ENCODE peak calls at places on chromosomes 4 and X, in ten cellular contexts. D is IMR-90; R is CD4-positive, CD25-positive, alpha-beta regulatory T cell; C is neuronal stem cell; Y is activated CD4-positive, alpha-beta T cell treated with anti-CD3 and anti-CD28 coated beads for 4 hours; M is germinal center; E is stimulated activated CD8-positive, alpha-beta memory T cell treated with anti-CD3 and anti-CD28 coated beads, Interleukin-7, amount 100 ng/mL, for 24 hours; N is hypothalamus; Q is MCF 10A; H is AG20443. P is an unnamed sample.

GRCh38 chrX:113833096-113833495 is 750.8 kb upstream of the HTR2C start:
- DNase-seq in D (no peak), R (no peak), C (no peak), Y (no peak), M (no peak), E (no peak), N (no peak), Q (peak; percentile 63), H (no peak), P (no peak)

GRCh38 chr4:165489786-165490185 is 111.0 kb downstream of the CPE start:
- DNase-seq in D (no peak), R (no peak), C (no peak), Y (no peak), M (no peak), E (no peak), N (no peak), Q (peak; percentile 87), H (no peak), P (no peak)

GRCh38 chr4:103074598-103075434 is 1.7 kb downstream of the SLC9B2 start:
- DNase-seq in D (peak; percentile 52), R (no peak), C (no peak), Y (no peak), M (peak; percentile 38), E (no peak), N (no peak), Q (peak; percentile 52), H (no peak), P (no peak)

GRCh38 chr4:153074501-153075255 is 129.6 kb upstream of the TRIM2 start:
- DNase-seq in D (no peak), R (peak; percentile 28), C (no peak), Y (no peak), M (no peak), E (no peak), N (no peak), Q (no peak), H (no peak), P (no peak)

GRCh38 chrX:151975228-151975593 is 735 bp upstream of the GABRE start:
- DNase-seq in D (no peak), R (no peak), C (no peak), Y (no peak), M (no peak), E (no peak), N (no peak), Q (no peak), H (no peak), P (no peak)

GRCh38 chrX:110745288-110745687 is 50.3 kb downstream of the CHRDL1 start:
- DNase-seq in D (no peak), R (no peak), C (no peak), Y (no peak), M (no peak), E (no peak), N (no peak), Q (no peak), H (no peak), P (no peak)

GRCh38 chr4:154779362-154779947 is 1.6 kb upstream of the RBM46 start:
- DNase-seq in D (peak; percentile 39), R (no peak), C (peak; percentile 0), Y (no peak), M (no peak), E (no peak), N (no peak), Q (peak; percentile 57), H (peak; percentile 50), P (no peak)

GRCh38 chr4:163331629-163332360 is 601 bp downstream of the NPY1R start:
- DNase-seq in D (no peak), R (no peak), C (peak; percentile 38), Y (no peak), M (peak; percentile 3), E (no peak), N (peak; percentile 13), Q (peak; percentile 21), H (peak; percentile 49), P (no peak)

GRCh38 chr4:55554453-55555030 is 7.8 kb upstream of the CLOCK start:
- DNase-seq in D (peak; percentile 71), R (peak; percentile 49), C (no peak), Y (peak; percentile 11), M (peak; percentile 18), E (no peak), N (no peak), Q (peak; percentile 48), H (peak; percentile 50), P (no peak)

GRCh38 chr4:122700178-122700725 is 32.3 kb upstream of the BBS12 start:
- DNase-seq in D (peak; percentile 65), R (no peak), C (no peak), Y (no peak), M (no peak), E (no peak), N (no peak), Q (peak; percentile 86), H (no peak), P (no peak)

P was measured in HuH-7.5.